ENCODE peak calls at places on chromosomes 6 and 20, in five cellular contexts. T is iris pigment epithelial cell, H is AG20443, N is adrenal gland, F is breast epithelium. C is an unnamed sample.

GRCh38 chr20:638579-638978 is 14.4 kb downstream of the SRXN1 start:
- DNase-seq in T (no peak), H (no peak), N (no peak), F (no peak), C (no peak)

GRCh38 chr20:61244213-61244612 is 7.8 kb upstream of the CDH4 start:
- DNase-seq in T (no peak), H (no peak), N (no peak), F (no peak), C (no peak)

GRCh38 chr20:11159728-11160127 is 485.9 kb upstream of the JAG1 start:
- DNase-seq in T (peak), H (peak), N (no peak), F (peak), C (peak)

GRCh38 chr6:91023529-91023928 is 436.7 kb upstream of the MAP3K7 start:
- DNase-seq in T (no peak), H (no peak), N (no peak), F (no peak), C (no peak)

GRCh38 chr20:20360464-20360863 is 7.4 kb upstream of the INSM1 start:
- DNase-seq in T (peak), H (peak), N (peak), F (no peak), C (peak)

GRCh38 chr6:151160869-151161268 is 78.9 kb upstream of the AKAP12 start:
- DNase-seq in T (peak), H (peak), N (no peak), F (no peak), C (no peak)

GRCh38 chr20:13259921-13260320 is 38.8 kb downstream of the ISM1 start:
- DNase-seq in T (no peak), H (no peak), N (no peak), F (no peak), C (no peak)

GRCh38 chr6:29702519-29703103 is 20.6 kb upstream of the HLA-F start:
- DNase-seq in T (no peak), H (peak), N (peak), F (no peak), C (peak)

GRCh38 chr6:116018976-116019375 is 41.7 kb downstream of the FRK start:
- DNase-seq in T (no peak), H (no peak), N (no peak), F (no peak), C (no peak)

GRCh38 chr6:63663147-63663877 is 27.7 kb downstream of the PHF3 start:
- DNase-seq in T (peak), H (peak), N (no peak), F (no peak), C (peak)

GRCh38 chr6:159761135-159761872 is 541 bp upstream of the ACAT2 start:
- DNase-seq in T (peak), H (peak), N (peak), F (no peak), C (peak)

GRCh38 chr6:3796396-3796795 is 44.9 kb upstream of the PXDC1 start:
- DNase-seq in T (no peak), H (no peak), N (peak), F (peak), C (no peak)

GRCh38 chr20:11918280-11918952 is 723 bp downstream of the BTBD3 start:
- DNase-seq in T (no peak), H (no peak), N (peak), F (no peak), C (no peak)

GRCh38 chr6:113719056-113719455 is 138.1 kb upstream of the MARCKS start:
- DNase-seq in T (no peak), H (peak), N (no peak), F (no peak), C (peak)

GRCh38 chr20:3239026-3239866 is at the start of gene SLC4A11:
- DNase-seq in T (peak), H (peak), N (peak), F (no peak), C (peak)

GRCh38 chr6:21587925-21588811 is 5.4 kb upstream of the SOX4 start:
- DNase-seq in T (peak), H (peak), N (peak), F (peak), C (peak)

C was measured in mesenchymal stem cell.